ENCODE peak calls at places on chromosome 17, in eight cellular contexts. P is HFFc6, O is HL-60, E is upper lobe of right lung, T is endothelial cell, Y is progenitor cell of endocrine pancreas, K is GM10248, X is lower leg skin. U is an unnamed sample.

GRCh38 chr17:16519021-16519420 is 27.0 kb upstream of the LRRC75A start:
- DNase-seq in P (no peak), O (no peak), E (no peak), T (no peak), Y (no peak), K (no peak), X (no peak), U (no peak)

GRCh38 chr17:43068570-43069367 is 43.7 kb downstream of the RND2 start:
- DNase-seq in P (no peak), O (no peak), E (no peak), T (no peak), Y (no peak), K (no peak), X (no peak), U (no peak)

GRCh38 chr17:17034496-17035066 is 7.7 kb upstream of the MPRIP start:
- DNase-seq in P (no peak), O (no peak), E (no peak), T (no peak), Y (no peak), K (no peak), X (no peak), U (no peak)

GRCh38 chr17:12136243-12136642 is 115.6 kb downstream of the MAP2K4 start:
- DNase-seq in P (no peak), O (no peak), E (no peak), T (no peak), Y (no peak), K (no peak), X (no peak), U (no peak)

GRCh38 chr17:2040942-2041560 is 771 bp upstream of the OVCA2 start:
- DNase-seq in P (no peak), O (no peak), E (no peak), T (no peak), Y (no peak), K (no peak), X (no peak), U (no peak)

GRCh38 chr17:5583426-5584382 is 605 bp downstream of the NLRP1 start:
- DNase-seq in P (no peak), O (no peak), E (no peak), T (no peak), Y (no peak), K (no peak), X (peak; percentile 41), U (no peak)

GRCh38 chr17:64262422-64263260 is at the start of gene TEX2:
- DNase-seq in P (no peak), O (peak; percentile 55), E (peak; percentile 86), T (peak; percentile 37), Y (peak; percentile 39), K (peak; percentile 53), X (peak; percentile 43), U (peak; percentile 40)

GRCh38 chr17:7858487-7858832 is 657 bp downstream of the CYB5D1 start:
- DNase-seq in P (peak; percentile 66), O (peak; percentile 65), E (peak; percentile 72), T (peak; percentile 65), Y (no peak), K (peak; percentile 39), X (no peak), U (peak; percentile 89)

GRCh38 chr17:8837438-8838075 is 29.9 kb downstream of the PIK3R6 start:
- DNase-seq in P (no peak), O (no peak), E (no peak), T (no peak), Y (no peak), K (no peak), X (no peak), U (no peak)

GRCh38 chr17:78870621-78871020 is 30.0 kb upstream of the USP36 start:
- DNase-seq in P (no peak), O (no peak), E (no peak), T (no peak), Y (no peak), K (no peak), X (no peak), U (no peak)

GRCh38 chr17:9948967-9949366 is 43.9 kb upstream of the RCVRN start:
- DNase-seq in P (no peak), O (no peak), E (no peak), T (no peak), Y (no peak), K (no peak), X (no peak), U (no peak)

GRCh38 chr17:81665205-81666091 is 957 bp downstream of the OXLD1 start:
- DNase-seq in P (no peak), O (peak; percentile 62), E (peak; percentile 78), T (no peak), Y (no peak), K (peak; percentile 63), X (no peak), U (peak; percentile 40)

GRCh38 chr17:56257075-56257474 is 103.8 kb downstream of the ANKFN1 start:
- DNase-seq in P (no peak), O (no peak), E (no peak), T (no peak), Y (no peak), K (no peak), X (no peak), U (peak; percentile 25)
- TF ChIP-seq CTCF in P (peak; percentile 9), O (no peak), E (no peak), T (no peak), Y (no peak), K (no peak), X (no peak), U (peak; percentile 15)

GRCh38 chr17:29585080-29585751 is 4.2 kb downstream of the GIT1 start:
- DNase-seq in P (no peak), O (no peak), E (no peak), T (peak; percentile 53), Y (no peak), K (peak; percentile 54), X (no peak), U (peak; percentile 41)
- TF ChIP-seq CTCF in P (peak; percentile 53), O (peak; percentile 3), E (peak; percentile 17), T (no peak), Y (peak; percentile 10), K (peak; percentile 50), X (no peak), U (peak; percentile 68)

GRCh38 chr17:44846206-44846605 is 1.5 kb upstream of the HIGD1B start:
- DNase-seq in P (no peak), O (no peak), E (no peak), T (no peak), Y (no peak), K (no peak), X (no peak), U (no peak)

GRCh38 chr17:44848961-44849489 is 1.3 kb downstream of the HIGD1B start:
- DNase-seq in P (no peak), O (no peak), E (no peak), T (no peak), Y (no peak), K (no peak), X (no peak), U (peak; percentile 33)

GRCh38 chr17:44847581-44847980 is at the start of gene HIGD1B:
- DNase-seq in P (no peak), O (no peak), E (no peak), T (no peak), Y (no peak), K (no peak), X (no peak), U (no peak)

GRCh38 chr17:44850025-44850424 is 2.3 kb downstream of the HIGD1B start:
- DNase-seq in P (no peak), O (no peak), E (no peak), T (no peak), Y (no peak), K (no peak), X (no peak), U (no peak)

DNA sequence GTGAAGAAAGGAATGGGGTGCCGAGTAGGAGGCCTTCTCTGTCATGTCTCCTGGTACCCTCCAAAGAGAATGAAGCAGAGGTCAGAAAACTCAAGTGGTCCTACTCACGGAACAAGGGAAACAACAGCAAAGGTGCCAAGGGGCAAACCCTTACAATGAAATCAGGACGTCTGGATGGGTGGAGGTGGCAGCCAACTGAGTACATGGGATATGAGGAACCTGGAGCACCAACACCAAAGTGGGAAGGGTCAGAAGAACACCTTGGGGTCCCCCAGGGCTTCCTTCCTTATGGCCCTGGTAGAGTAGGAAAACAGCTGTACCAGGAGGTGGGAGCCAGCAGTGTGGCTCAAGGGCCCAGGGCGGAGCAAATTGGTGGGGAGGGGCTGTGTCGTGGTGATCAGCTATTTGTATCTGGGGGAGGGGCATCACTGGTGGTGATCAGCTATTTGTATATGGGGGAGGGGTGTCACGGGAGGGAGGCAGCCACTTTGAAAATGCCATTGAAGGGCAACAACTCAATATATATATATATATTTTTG is 643 bp downstream of the HIGD1B start:
- DNase-seq in P (no peak), O (no peak), E (no peak), T (no peak), Y (no peak), K (no peak), X (no peak), U (peak; percentile 49)
- TF ChIP-seq CTCF in P (no peak), O (no peak), E (no peak), T (no peak), Y (no peak), K (no peak), X (no peak), U (no peak)

DNA sequence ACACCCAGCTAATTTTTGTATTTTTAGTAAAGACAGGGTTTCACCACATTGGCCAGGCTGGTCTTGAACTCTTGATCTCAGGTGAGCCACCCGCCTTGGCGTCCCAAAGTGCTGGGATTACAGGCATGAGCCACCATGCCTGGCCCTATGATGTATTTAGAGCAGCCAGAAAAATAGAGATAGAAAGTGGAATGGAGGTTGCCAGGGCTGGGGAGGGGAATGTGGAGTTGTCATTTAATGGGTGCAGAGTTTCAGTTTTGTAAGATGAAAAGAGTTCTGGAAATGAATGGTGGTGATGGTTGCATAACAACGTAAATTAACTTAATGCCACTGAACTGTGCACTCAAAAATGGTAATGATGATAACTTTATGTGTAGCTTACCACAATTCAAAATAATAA is 31.6 kb upstream of the NPTX1 start:
- DNase-seq in P (no peak), O (no peak), E (no peak), T (no peak), Y (no peak), K (no peak), X (no peak), U (no peak)
- TF ChIP-seq CTCF in P (no peak), O (no peak), E (no peak), T (no peak), Y (no peak), K (no peak), X (no peak), U (no peak)

DNA sequence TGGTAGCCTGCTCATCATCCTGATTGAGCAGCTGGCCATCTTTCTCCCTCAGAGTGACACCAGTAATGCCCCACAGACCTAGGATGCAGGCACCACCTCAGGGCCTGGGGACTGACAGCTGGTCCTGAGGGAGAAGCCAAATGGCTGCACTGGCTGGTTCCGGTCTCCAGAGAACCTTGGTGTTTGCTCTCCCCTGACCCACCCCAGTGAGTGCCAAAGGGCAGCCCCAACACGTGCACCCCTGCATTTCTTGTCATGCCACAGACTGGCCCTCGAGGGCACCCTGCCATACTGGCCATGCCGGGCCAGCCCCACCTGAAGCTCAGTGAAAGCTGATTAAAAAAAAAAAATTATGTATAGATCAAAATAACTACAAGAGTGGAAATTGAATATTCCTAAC is 100.5 kb downstream of the WNT3 start:
- DNase-seq in P (no peak), O (no peak), E (no peak), T (no peak), Y (no peak), K (no peak), X (no peak), U (no peak)
- TF ChIP-seq CTCF in P (no peak), O (no peak), E (no peak), T (no peak), Y (no peak), K (no peak), X (no peak), U (no peak)

GRCh38 chr17:76573096-76573495 is 12.6 kb downstream of the ST6GALNAC2 start:
- DNase-seq in P (no peak), O (no peak), E (no peak), T (no peak), Y (no peak), K (no peak), X (no peak), U (no peak)
- TF ChIP-seq CTCF in P (no peak), O (no peak), E (no peak), T (no peak), Y (no peak), K (no peak), X (no peak), U (no peak)